ENCODE peak calls at places on chromosomes 3 and 15, in four cellular contexts. L is HEK293T, P is fibroblast of the conjunctiva, G is lung. R is an unnamed sample.

GRCh38 chr3:36993326-36994283 is at the start of gene MLH1:
- DNase-seq in L (no peak), G (peak), P (peak), R (peak)

GRCh38 chr15:80999623-81000036 is 1.1 kb upstream of the TLNRD1 start:
- DNase-seq in L (no peak), P (no peak), G (no peak), R (no peak)

GRCh38 chr3:171480526-171480925 is 20.3 kb upstream of the TNIK start:
- DNase-seq in P (no peak), G (no peak), L (no peak), R (no peak)

GRCh38 chr3:99562990-99563607 is 75.3 kb upstream of the COL8A1 start:
- DNase-seq in G (no peak), P (no peak), L (no peak), R (no peak)

GRCh38 chr3:187079090-187080022 is 59.9 kb downstream of the RPL39L start:
- DNase-seq in P (no peak), L (no peak), G (no peak), R (no peak)

GRCh38 chr3:54122802-54123537 is 618 bp downstream of the CACNA2D3 start:
- DNase-seq in G (no peak), P (no peak), L (no peak), R (no peak)

GRCh38 chr15:44718927-44719292 is 7.6 kb downstream of the B2M start:
- DNase-seq in G (no peak), P (no peak), L (no peak), R (no peak)

GRCh38 chr3:14452676-14453367 is 50.4 kb downstream of the SLC6A6 start:
- DNase-seq in L (peak), G (peak), P (peak), R (no peak)

GRCh38 chr3:9903238-9903624 is 583 bp downstream of the IL17RE start:
- DNase-seq in L (no peak), P (no peak), G (no peak), R (no peak)

GRCh38 chr15:89556413-89557262 is 18.6 kb upstream of the TICRR start:
- DNase-seq in G (peak), P (peak), L (peak), R (peak)

GRCh38 chr3:197753263-197753662 is 3.6 kb downstream of the FYTTD1 start:
- DNase-seq in G (no peak), L (no peak), P (no peak), R (no peak)

GRCh38 chr3:111605016-111605415 is 9.9 kb upstream of the ZBED2 start:
- DNase-seq in L (no peak), G (no peak), P (no peak), R (no peak)

GRCh38 chr3:119579366-119580147 is at the start of gene ADPRH:
- DNase-seq in G (peak), L (peak), P (peak), R (peak)

GRCh38 chr3:160460033-160460432 is 10.4 kb upstream of the TRIM59 start:
- DNase-seq in L (no peak), G (no peak), P (no peak), R (no peak)

GRCh38 chr3:31704651-31705179 is 172.0 kb downstream of the STT3B start:
- DNase-seq in L (no peak), P (peak), G (peak), R (no peak)

R was measured in neuronal stem cell.